ENCODE peak calls at places on chromosomes 12 and 14, in five cellular contexts. U is HuH-7; O is neural crest cell; S is A549; Q is activated CD4-positive, alpha-beta T cell treated with anti-CD3 and anti-CD28 coated beads for 48 hours. Z is an unnamed sample.
A peak's percentile ranks its signal among the peaks of the same experiment; 100 is the strongest.

GRCh38 chr12:118326971-118327370 is 45.7 kb downstream of the TAOK3 start:
- DNase-seq in U (no peak), O (no peak), S (no peak), Q (no peak), Z (no peak)

GRCh38 chr12:31728289-31728916 is 418 bp downstream of the AMN1 start:
- DNase-seq in U (peak; percentile 73), O (no peak), S (peak; percentile 52), Q (peak; percentile 49), Z (no peak)

GRCh38 chr14:94897092-94897491 is 127.2 kb upstream of the GSC start:
- DNase-seq in U (no peak), O (no peak), S (no peak), Q (no peak), Z (no peak)

GRCh38 chr12:2190896-2191533 is 138.2 kb downstream of the CACNA1C start:
- DNase-seq in U (no peak), O (no peak), S (no peak), Q (no peak), Z (no peak)

GRCh38 chr12:71164877-71165197 is 7.0 kb upstream of the TSPAN8 start:
- DNase-seq in U (no peak), O (no peak), S (no peak), Q (no peak), Z (no peak)

GRCh38 chr12:109519787-109520186 is 42.4 kb downstream of the UBE3B start:
- DNase-seq in U (no peak), O (no peak), S (no peak), Q (no peak), Z (no peak)

GRCh38 chr12:66044731-66045130 is 85.8 kb downstream of the LLPH start:
- DNase-seq in U (no peak), O (no peak), S (peak; percentile 25), Q (no peak), Z (no peak)

GRCh38 chr14:99724939-99725773 is 41.1 kb downstream of the CYP46A1 start:
- DNase-seq in U (no peak), O (no peak), S (no peak), Q (no peak), Z (no peak)

GRCh38 chr12:92640686-92641085 is 62.1 kb upstream of the PLEKHG7 start:
- DNase-seq in U (no peak), O (no peak), S (no peak), Q (no peak), Z (no peak)